ENCODE peak calls at places on chromosomes 4 and X, in five cellular contexts. One of them, this sample, is unnamed.

GRCh38 chr4:76155979-76156378 is 7.8 kb upstream of the NUP54 start:
- DNase-seq in upper lobe of right lung: no peak
- DNase-seq in heart right ventricle: no peak
- DNase-seq in body of pancreas: no peak
- DNase-seq in left ventricle myocardium inferior: no peak
- DNase-seq in this sample: no peak

GRCh38 chr4:181272427-181272826 is 970.8 kb upstream of the TENM3 start:
- DNase-seq in upper lobe of right lung: no peak
- DNase-seq in heart right ventricle: peak; percentile 15
- DNase-seq in body of pancreas: no peak
- DNase-seq in left ventricle myocardium inferior: no peak
- DNase-seq in this sample: no peak

GRCh38 chr4:145107126-145107525 is 9.0 kb downstream of the ABCE1 start:
- DNase-seq in upper lobe of right lung: no peak
- DNase-seq in heart right ventricle: no peak
- DNase-seq in body of pancreas: no peak
- DNase-seq in left ventricle myocardium inferior: no peak
- DNase-seq in this sample: no peak

GRCh38 chr4:110769578-110769977 is 146.7 kb upstream of the PITX2 start:
- DNase-seq in upper lobe of right lung: no peak
- DNase-seq in heart right ventricle: no peak
- DNase-seq in body of pancreas: no peak
- DNase-seq in left ventricle myocardium inferior: no peak
- DNase-seq in this sample: no peak

GRCh38 chrX:3743821-3744439 is 30.5 kb upstream of the PRKX start:
- DNase-seq in upper lobe of right lung: no peak
- DNase-seq in heart right ventricle: no peak
- DNase-seq in body of pancreas: no peak
- DNase-seq in left ventricle myocardium inferior: no peak
- DNase-seq in this sample: peak; percentile 23

GRCh38 chr4:165656399-165656798 is 216.6 kb upstream of the TLL1 start:
- DNase-seq in upper lobe of right lung: no peak
- DNase-seq in heart right ventricle: no peak
- DNase-seq in body of pancreas: no peak
- DNase-seq in left ventricle myocardium inferior: no peak
- DNase-seq in this sample: no peak

GRCh38 chrX:9390121-9390520 is 74.7 kb upstream of the TBL1X start:
- DNase-seq in upper lobe of right lung: no peak
- DNase-seq in heart right ventricle: no peak
- DNase-seq in body of pancreas: no peak
- DNase-seq in left ventricle myocardium inferior: no peak
- DNase-seq in this sample: no peak

GRCh38 chr4:113683143-113683542 is 78.4 kb downstream of the CAMK2D start:
- DNase-seq in upper lobe of right lung: no peak
- DNase-seq in heart right ventricle: no peak
- DNase-seq in body of pancreas: no peak
- DNase-seq in left ventricle myocardium inferior: no peak
- DNase-seq in this sample: no peak

GRCh38 chr4:106497271-106497670 is 128.7 kb upstream of the GIMD1 start:
- DNase-seq in upper lobe of right lung: no peak
- DNase-seq in heart right ventricle: no peak
- DNase-seq in body of pancreas: no peak
- DNase-seq in left ventricle myocardium inferior: no peak
- DNase-seq in this sample: no peak

GRCh38 chrX:107448625-107449468 is 605 bp upstream of the FRMPD3 start:
- DNase-seq in upper lobe of right lung: no peak
- DNase-seq in heart right ventricle: no peak
- DNase-seq in body of pancreas: no peak
- DNase-seq in left ventricle myocardium inferior: no peak
- DNase-seq in this sample: no peak

GRCh38 chr4:84952004-84952403 is 14.5 kb downstream of the WDFY3 start:
- DNase-seq in upper lobe of right lung: no peak
- DNase-seq in heart right ventricle: no peak
- DNase-seq in body of pancreas: no peak
- DNase-seq in left ventricle myocardium inferior: no peak
- DNase-seq in this sample: no peak

GRCh38 chr4:112589207-112589606 is 47.5 kb downstream of the ZGRF1 start:
- DNase-seq in upper lobe of right lung: no peak
- DNase-seq in heart right ventricle: no peak
- DNase-seq in body of pancreas: no peak
- DNase-seq in left ventricle myocardium inferior: no peak
- DNase-seq in this sample: no peak

GRCh38 chr4:23906839-23907238 is 17.0 kb upstream of the PPARGC1A start:
- DNase-seq in upper lobe of right lung: no peak
- DNase-seq in heart right ventricle: no peak
- DNase-seq in body of pancreas: no peak
- DNase-seq in left ventricle myocardium inferior: no peak
- DNase-seq in this sample: no peak

GRCh38 chr4:74546020-74546419 is 101.1 kb downstream of the AREG start:
- DNase-seq in upper lobe of right lung: no peak
- DNase-seq in heart right ventricle: no peak
- DNase-seq in body of pancreas: no peak
- DNase-seq in left ventricle myocardium inferior: no peak
- DNase-seq in this sample: no peak

GRCh38 chr4:87974856-87975462 is 555 bp upstream of the SPP1 start:
- DNase-seq in upper lobe of right lung: no peak
- DNase-seq in heart right ventricle: no peak
- DNase-seq in body of pancreas: peak; percentile 63
- DNase-seq in left ventricle myocardium inferior: no peak
- DNase-seq in this sample: no peak

GRCh38 chrX:124963717-124964116 is 356.0 kb upstream of the TEX13C start:
- DNase-seq in upper lobe of right lung: no peak
- DNase-seq in heart right ventricle: no peak
- DNase-seq in body of pancreas: no peak
- DNase-seq in left ventricle myocardium inferior: no peak
- DNase-seq in this sample: no peak

GRCh38 chr4:1745165-1745564 is 23.8 kb downstream of the TACC3 start:
- DNase-seq in upper lobe of right lung: no peak
- DNase-seq in heart right ventricle: no peak
- DNase-seq in body of pancreas: no peak
- DNase-seq in left ventricle myocardium inferior: no peak
- DNase-seq in this sample: no peak

GRCh38 chr4:1745697-1746096 is 24.4 kb downstream of the TACC3 start:
- DNase-seq in upper lobe of right lung: no peak
- DNase-seq in heart right ventricle: no peak
- DNase-seq in body of pancreas: no peak
- DNase-seq in left ventricle myocardium inferior: no peak
- DNase-seq in this sample: no peak

GRCh38 chr4:1743975-1744374 is 22.7 kb downstream of the TACC3 start:
- DNase-seq in upper lobe of right lung: no peak
- DNase-seq in heart right ventricle: no peak
- DNase-seq in body of pancreas: no peak
- DNase-seq in left ventricle myocardium inferior: no peak
- DNase-seq in this sample: no peak

GRCh38 chr4:1744552-1744951 is 23.2 kb downstream of the TACC3 start:
- DNase-seq in upper lobe of right lung: no peak
- DNase-seq in heart right ventricle: no peak
- DNase-seq in body of pancreas: no peak
- DNase-seq in left ventricle myocardium inferior: no peak
- DNase-seq in this sample: no peak

GRCh38 chr4:1743551-1743950 is 22.2 kb downstream of the TACC3 start:
- DNase-seq in upper lobe of right lung: no peak
- DNase-seq in heart right ventricle: no peak
- DNase-seq in body of pancreas: no peak
- DNase-seq in left ventricle myocardium inferior: no peak
- DNase-seq in this sample: no peak
- H3K36me3 ChIP-seq in upper lobe of right lung: peaks cover 8% of the 10 kb centered on the region
- H3K36me3 ChIP-seq in heart right ventricle: no peaks in the 10 kb centered on the region
- H3K36me3 ChIP-seq in body of pancreas: no peaks in the 10 kb centered on the region
- H3K36me3 ChIP-seq in left ventricle myocardium inferior: peaks cover 32% of the 10 kb centered on the region
- H3K36me3 ChIP-seq in this sample: no peaks in the 10 kb centered on the region

GRCh38 chrX:135435139-135435922 is 13.6 kb downstream of the SMIM10L2A start:
- DNase-seq in upper lobe of right lung: no peak
- DNase-seq in heart right ventricle: no peak
- DNase-seq in body of pancreas: no peak
- DNase-seq in left ventricle myocardium inferior: no peak
- DNase-seq in this sample: no peak

GRCh38 chrX:135432453-135432852 is 10.7 kb downstream of the SMIM10L2A start:
- DNase-seq in upper lobe of right lung: no peak
- DNase-seq in heart right ventricle: no peak
- DNase-seq in body of pancreas: no peak
- DNase-seq in left ventricle myocardium inferior: no peak
- DNase-seq in this sample: no peak

GRCh38 chrX:135432881-135433521 is 11.3 kb downstream of the SMIM10L2A start:
- DNase-seq in upper lobe of right lung: peak; percentile 36
- DNase-seq in heart right ventricle: no peak
- DNase-seq in body of pancreas: no peak
- DNase-seq in left ventricle myocardium inferior: no peak
- DNase-seq in this sample: no peak

GRCh38 chrX:135434258-135435138 is 12.8 kb downstream of the SMIM10L2A start:
- DNase-seq in upper lobe of right lung: peak; percentile 32
- DNase-seq in heart right ventricle: no peak
- DNase-seq in body of pancreas: no peak
- DNase-seq in left ventricle myocardium inferior: no peak
- DNase-seq in this sample: no peak

GRCh38 chrX:135433531-135434257 is 11.9 kb downstream of the SMIM10L2A start:
- DNase-seq in upper lobe of right lung: peak; percentile 38
- DNase-seq in heart right ventricle: no peak
- DNase-seq in body of pancreas: no peak
- DNase-seq in left ventricle myocardium inferior: no peak
- DNase-seq in this sample: no peak
- H3K27ac ChIP-seq in upper lobe of right lung: no peak overlapping the region
- H3K27ac ChIP-seq in heart right ventricle: no peak overlapping the region
- H3K27ac ChIP-seq in body of pancreas: no peak overlapping the region
- H3K27ac ChIP-seq in left ventricle myocardium inferior: no peak overlapping the region
- H3K27ac ChIP-seq in this sample: no peak overlapping the region

GRCh38 chrX:49172280-49172780 is 632 bp downstream of the PLP2 start:
- DNase-seq in upper lobe of right lung: peak; percentile 86
- DNase-seq in heart right ventricle: peak; percentile 39
- DNase-seq in body of pancreas: peak; percentile 83
- DNase-seq in left ventricle myocardium inferior: peak; percentile 67
- DNase-seq in this sample: peak; percentile 85
- TF ChIP-seq CTCF in upper lobe of right lung: no peak
- TF ChIP-seq CTCF in heart right ventricle: no peak
- TF ChIP-seq CTCF in body of pancreas: no peak
- TF ChIP-seq CTCF in left ventricle myocardium inferior: no peak
- TF ChIP-seq CTCF in this sample: no peak

GRCh38 chr4:7001271-7001670 is 41.9 kb upstream of the TADA2B start:
- DNase-seq in upper lobe of right lung: no peak
- DNase-seq in heart right ventricle: no peak
- DNase-seq in body of pancreas: no peak
- DNase-seq in left ventricle myocardium inferior: no peak
- DNase-seq in this sample: no peak
- H3K36me3 ChIP-seq in upper lobe of right lung: peaks cover 95% of the 10 kb centered on the region
- H3K36me3 ChIP-seq in heart right ventricle: peaks cover 45% of the 10 kb centered on the region
- H3K36me3 ChIP-seq in body of pancreas: no peaks in the 10 kb centered on the region
- H3K36me3 ChIP-seq in left ventricle myocardium inferior: peaks cover 90% of the 10 kb centered on the region
- H3K36me3 ChIP-seq in this sample: peaks cover 27% of the 10 kb centered on the region

This sample was measured in colonic mucosa.